ENCODE peak calls at places on chromosomes 3 and 15, in seven cellular contexts. One of them, this sample, is unnamed.

GRCh38 chr3:88105325-88105724 is 44.4 kb upstream of the C3orf38 start:
- DNase-seq in ACHN: no peak
- DNase-seq in stimulated activated effector memory CD8-positive, alpha-beta T cell treated with anti-CD3 and anti-CD28 coated beads, Interleukin-12 subunit alpha, Interleukin-12 subunit beta, amount 100 ng/mL, for 72 hours: no peak
- DNase-seq in activated T-cell treated with anti-CD3 and anti-CD28 coated beads for 48 hours: no peak
- DNase-seq in stimulated activated CD8-positive, alpha-beta memory T cell treated with anti-CD3 and anti-CD28 coated beads, Interleukin-2, amount 100 ng/mL, for 48 hours: no peak
- DNase-seq in PC-3: no peak
- DNase-seq in nucleus accumbens: no peak
- DNase-seq in this sample: no peak

GRCh38 chr15:66043264-66043663 is 174.0 kb downstream of the RAB11A start:
- DNase-seq in stimulated activated effector memory CD8-positive, alpha-beta T cell treated with anti-CD3 and anti-CD28 coated beads, Interleukin-12 subunit alpha, Interleukin-12 subunit beta, amount 100 ng/mL, for 72 hours: no peak
- DNase-seq in ACHN: no peak
- DNase-seq in nucleus accumbens: no peak
- DNase-seq in activated T-cell treated with anti-CD3 and anti-CD28 coated beads for 48 hours: no peak
- DNase-seq in PC-3: no peak
- DNase-seq in stimulated activated CD8-positive, alpha-beta memory T cell treated with anti-CD3 and anti-CD28 coated beads, Interleukin-2, amount 100 ng/mL, for 48 hours: no peak
- DNase-seq in this sample: no peak

GRCh38 chr3:149403443-149403842 is 26.0 kb upstream of the TM4SF1 start:
- DNase-seq in activated T-cell treated with anti-CD3 and anti-CD28 coated beads for 48 hours: no peak
- DNase-seq in PC-3: no peak
- DNase-seq in ACHN: no peak
- DNase-seq in nucleus accumbens: no peak
- DNase-seq in stimulated activated CD8-positive, alpha-beta memory T cell treated with anti-CD3 and anti-CD28 coated beads, Interleukin-2, amount 100 ng/mL, for 48 hours: no peak
- DNase-seq in stimulated activated effector memory CD8-positive, alpha-beta T cell treated with anti-CD3 and anti-CD28 coated beads, Interleukin-12 subunit alpha, Interleukin-12 subunit beta, amount 100 ng/mL, for 72 hours: no peak
- DNase-seq in this sample: no peak

GRCh38 chr3:129118745-129119144 is 2.9 kb downstream of the RAB43 start:
- DNase-seq in nucleus accumbens: no peak
- DNase-seq in activated T-cell treated with anti-CD3 and anti-CD28 coated beads for 48 hours: no peak
- DNase-seq in stimulated activated effector memory CD8-positive, alpha-beta T cell treated with anti-CD3 and anti-CD28 coated beads, Interleukin-12 subunit alpha, Interleukin-12 subunit beta, amount 100 ng/mL, for 72 hours: no peak
- DNase-seq in stimulated activated CD8-positive, alpha-beta memory T cell treated with anti-CD3 and anti-CD28 coated beads, Interleukin-2, amount 100 ng/mL, for 48 hours: no peak
- DNase-seq in ACHN: no peak
- DNase-seq in PC-3: no peak
- DNase-seq in this sample: no peak

GRCh38 chr3:62332771-62333381 is 40.5 kb downstream of the FEZF2 start:
- DNase-seq in PC-3: peak
- DNase-seq in nucleus accumbens: no peak
- DNase-seq in stimulated activated CD8-positive, alpha-beta memory T cell treated with anti-CD3 and anti-CD28 coated beads, Interleukin-2, amount 100 ng/mL, for 48 hours: no peak
- DNase-seq in ACHN: peak
- DNase-seq in activated T-cell treated with anti-CD3 and anti-CD28 coated beads for 48 hours: no peak
- DNase-seq in stimulated activated effector memory CD8-positive, alpha-beta T cell treated with anti-CD3 and anti-CD28 coated beads, Interleukin-12 subunit alpha, Interleukin-12 subunit beta, amount 100 ng/mL, for 72 hours: no peak
- DNase-seq in this sample: peak

GRCh38 chr3:44661189-44661588 is 12.7 kb downstream of the ZNF35 start:
- DNase-seq in nucleus accumbens: no peak
- DNase-seq in stimulated activated CD8-positive, alpha-beta memory T cell treated with anti-CD3 and anti-CD28 coated beads, Interleukin-2, amount 100 ng/mL, for 48 hours: no peak
- DNase-seq in PC-3: peak
- DNase-seq in stimulated activated effector memory CD8-positive, alpha-beta T cell treated with anti-CD3 and anti-CD28 coated beads, Interleukin-12 subunit alpha, Interleukin-12 subunit beta, amount 100 ng/mL, for 72 hours: no peak
- DNase-seq in activated T-cell treated with anti-CD3 and anti-CD28 coated beads for 48 hours: no peak
- DNase-seq in ACHN: no peak
- DNase-seq in this sample: no peak

GRCh38 chr3:108292905-108293328 is 3.4 kb upstream of the HHLA2 start:
- DNase-seq in activated T-cell treated with anti-CD3 and anti-CD28 coated beads for 48 hours: no peak
- DNase-seq in nucleus accumbens: no peak
- DNase-seq in stimulated activated CD8-positive, alpha-beta memory T cell treated with anti-CD3 and anti-CD28 coated beads, Interleukin-2, amount 100 ng/mL, for 48 hours: no peak
- DNase-seq in ACHN: no peak
- DNase-seq in PC-3: no peak
- DNase-seq in stimulated activated effector memory CD8-positive, alpha-beta T cell treated with anti-CD3 and anti-CD28 coated beads, Interleukin-12 subunit alpha, Interleukin-12 subunit beta, amount 100 ng/mL, for 72 hours: no peak
- DNase-seq in this sample: no peak

GRCh38 chr15:98872777-98873176 is 134.8 kb downstream of the PGPEP1L start:
- DNase-seq in stimulated activated CD8-positive, alpha-beta memory T cell treated with anti-CD3 and anti-CD28 coated beads, Interleukin-2, amount 100 ng/mL, for 48 hours: no peak
- DNase-seq in stimulated activated effector memory CD8-positive, alpha-beta T cell treated with anti-CD3 and anti-CD28 coated beads, Interleukin-12 subunit alpha, Interleukin-12 subunit beta, amount 100 ng/mL, for 72 hours: no peak
- DNase-seq in nucleus accumbens: no peak
- DNase-seq in activated T-cell treated with anti-CD3 and anti-CD28 coated beads for 48 hours: no peak
- DNase-seq in ACHN: no peak
- DNase-seq in PC-3: peak
- DNase-seq in this sample: no peak

GRCh38 chr15:73872370-73872769 is 994 bp upstream of the TBC1D21 start:
- DNase-seq in ACHN: no peak
- DNase-seq in nucleus accumbens: no peak
- DNase-seq in PC-3: peak
- DNase-seq in stimulated activated CD8-positive, alpha-beta memory T cell treated with anti-CD3 and anti-CD28 coated beads, Interleukin-2, amount 100 ng/mL, for 48 hours: no peak
- DNase-seq in activated T-cell treated with anti-CD3 and anti-CD28 coated beads for 48 hours: no peak
- DNase-seq in stimulated activated effector memory CD8-positive, alpha-beta T cell treated with anti-CD3 and anti-CD28 coated beads, Interleukin-12 subunit alpha, Interleukin-12 subunit beta, amount 100 ng/mL, for 72 hours: no peak
- DNase-seq in this sample: no peak

GRCh38 chr15:83747718-83748110 is 93.8 kb downstream of the ADAMTSL3 start:
- DNase-seq in stimulated activated CD8-positive, alpha-beta memory T cell treated with anti-CD3 and anti-CD28 coated beads, Interleukin-2, amount 100 ng/mL, for 48 hours: no peak
- DNase-seq in PC-3: no peak
- DNase-seq in activated T-cell treated with anti-CD3 and anti-CD28 coated beads for 48 hours: no peak
- DNase-seq in stimulated activated effector memory CD8-positive, alpha-beta T cell treated with anti-CD3 and anti-CD28 coated beads, Interleukin-12 subunit alpha, Interleukin-12 subunit beta, amount 100 ng/mL, for 72 hours: no peak
- DNase-seq in ACHN: no peak
- DNase-seq in nucleus accumbens: no peak
- DNase-seq in this sample: no peak

GRCh38 chr15:69154684-69155083 is 5.8 kb upstream of the GLCE start:
- DNase-seq in stimulated activated effector memory CD8-positive, alpha-beta T cell treated with anti-CD3 and anti-CD28 coated beads, Interleukin-12 subunit alpha, Interleukin-12 subunit beta, amount 100 ng/mL, for 72 hours: no peak
- DNase-seq in stimulated activated CD8-positive, alpha-beta memory T cell treated with anti-CD3 and anti-CD28 coated beads, Interleukin-2, amount 100 ng/mL, for 48 hours: no peak
- DNase-seq in PC-3: peak
- DNase-seq in ACHN: no peak
- DNase-seq in nucleus accumbens: no peak
- DNase-seq in activated T-cell treated with anti-CD3 and anti-CD28 coated beads for 48 hours: no peak
- DNase-seq in this sample: peak

GRCh38 chr15:66016199-66016598 is 146.9 kb downstream of the RAB11A start:
- DNase-seq in nucleus accumbens: no peak
- DNase-seq in activated T-cell treated with anti-CD3 and anti-CD28 coated beads for 48 hours: no peak
- DNase-seq in ACHN: no peak
- DNase-seq in stimulated activated CD8-positive, alpha-beta memory T cell treated with anti-CD3 and anti-CD28 coated beads, Interleukin-2, amount 100 ng/mL, for 48 hours: no peak
- DNase-seq in PC-3: no peak
- DNase-seq in stimulated activated effector memory CD8-positive, alpha-beta T cell treated with anti-CD3 and anti-CD28 coated beads, Interleukin-12 subunit alpha, Interleukin-12 subunit beta, amount 100 ng/mL, for 72 hours: no peak
- DNase-seq in this sample: no peak

GRCh38 chr3:77530870-77531269 is 491.0 kb downstream of the ROBO2 start:
- DNase-seq in stimulated activated CD8-positive, alpha-beta memory T cell treated with anti-CD3 and anti-CD28 coated beads, Interleukin-2, amount 100 ng/mL, for 48 hours: no peak
- DNase-seq in nucleus accumbens: no peak
- DNase-seq in ACHN: no peak
- DNase-seq in activated T-cell treated with anti-CD3 and anti-CD28 coated beads for 48 hours: no peak
- DNase-seq in stimulated activated effector memory CD8-positive, alpha-beta T cell treated with anti-CD3 and anti-CD28 coated beads, Interleukin-12 subunit alpha, Interleukin-12 subunit beta, amount 100 ng/mL, for 72 hours: no peak
- DNase-seq in PC-3: no peak
- DNase-seq in this sample: no peak

GRCh38 chr3:126621171-126621570 is 33.8 kb downstream of the TXNRD3 start:
- DNase-seq in stimulated activated CD8-positive, alpha-beta memory T cell treated with anti-CD3 and anti-CD28 coated beads, Interleukin-2, amount 100 ng/mL, for 48 hours: no peak
- DNase-seq in nucleus accumbens: no peak
- DNase-seq in stimulated activated effector memory CD8-positive, alpha-beta T cell treated with anti-CD3 and anti-CD28 coated beads, Interleukin-12 subunit alpha, Interleukin-12 subunit beta, amount 100 ng/mL, for 72 hours: no peak
- DNase-seq in ACHN: peak
- DNase-seq in PC-3: peak
- DNase-seq in activated T-cell treated with anti-CD3 and anti-CD28 coated beads for 48 hours: no peak
- DNase-seq in this sample: peak

GRCh38 chr3:134743006-134743405 is 52.1 kb upstream of the EPHB1 start:
- DNase-seq in activated T-cell treated with anti-CD3 and anti-CD28 coated beads for 48 hours: no peak
- DNase-seq in stimulated activated CD8-positive, alpha-beta memory T cell treated with anti-CD3 and anti-CD28 coated beads, Interleukin-2, amount 100 ng/mL, for 48 hours: no peak
- DNase-seq in PC-3: peak
- DNase-seq in stimulated activated effector memory CD8-positive, alpha-beta T cell treated with anti-CD3 and anti-CD28 coated beads, Interleukin-12 subunit alpha, Interleukin-12 subunit beta, amount 100 ng/mL, for 72 hours: no peak
- DNase-seq in nucleus accumbens: no peak
- DNase-seq in ACHN: no peak
- DNase-seq in this sample: no peak

GRCh38 chr15:40038267-40038653 is 721 bp downstream of the SRP14 start:
- DNase-seq in activated T-cell treated with anti-CD3 and anti-CD28 coated beads for 48 hours: no peak
- DNase-seq in ACHN: peak
- DNase-seq in PC-3: peak
- DNase-seq in nucleus accumbens: no peak
- DNase-seq in stimulated activated CD8-positive, alpha-beta memory T cell treated with anti-CD3 and anti-CD28 coated beads, Interleukin-2, amount 100 ng/mL, for 48 hours: no peak
- DNase-seq in stimulated activated effector memory CD8-positive, alpha-beta T cell treated with anti-CD3 and anti-CD28 coated beads, Interleukin-12 subunit alpha, Interleukin-12 subunit beta, amount 100 ng/mL, for 72 hours: no peak
- DNase-seq in this sample: peak

GRCh38 chr15:82103500-82103899 is 57.7 kb upstream of the MEX3B start:
- DNase-seq in activated T-cell treated with anti-CD3 and anti-CD28 coated beads for 48 hours: no peak
- DNase-seq in stimulated activated CD8-positive, alpha-beta memory T cell treated with anti-CD3 and anti-CD28 coated beads, Interleukin-2, amount 100 ng/mL, for 48 hours: no peak
- DNase-seq in ACHN: no peak
- DNase-seq in nucleus accumbens: no peak
- DNase-seq in PC-3: no peak
- DNase-seq in stimulated activated effector memory CD8-positive, alpha-beta T cell treated with anti-CD3 and anti-CD28 coated beads, Interleukin-12 subunit alpha, Interleukin-12 subunit beta, amount 100 ng/mL, for 72 hours: no peak
- DNase-seq in this sample: no peak

GRCh38 chr3:98875535-98875934 is 26.0 kb downstream of the DCBLD2 start:
- DNase-seq in ACHN: no peak
- DNase-seq in stimulated activated effector memory CD8-positive, alpha-beta T cell treated with anti-CD3 and anti-CD28 coated beads, Interleukin-12 subunit alpha, Interleukin-12 subunit beta, amount 100 ng/mL, for 72 hours: no peak
- DNase-seq in stimulated activated CD8-positive, alpha-beta memory T cell treated with anti-CD3 and anti-CD28 coated beads, Interleukin-2, amount 100 ng/mL, for 48 hours: no peak
- DNase-seq in activated T-cell treated with anti-CD3 and anti-CD28 coated beads for 48 hours: no peak
- DNase-seq in nucleus accumbens: no peak
- DNase-seq in PC-3: no peak
- DNase-seq in this sample: no peak

GRCh38 chr3:52204337-52205073 is 6.5 kb downstream of the ALAS1 start:
- DNase-seq in stimulated activated CD8-positive, alpha-beta memory T cell treated with anti-CD3 and anti-CD28 coated beads, Interleukin-2, amount 100 ng/mL, for 48 hours: no peak
- DNase-seq in stimulated activated effector memory CD8-positive, alpha-beta T cell treated with anti-CD3 and anti-CD28 coated beads, Interleukin-12 subunit alpha, Interleukin-12 subunit beta, amount 100 ng/mL, for 72 hours: no peak
- DNase-seq in ACHN: no peak
- DNase-seq in PC-3: peak
- DNase-seq in activated T-cell treated with anti-CD3 and anti-CD28 coated beads for 48 hours: no peak
- DNase-seq in nucleus accumbens: no peak
- DNase-seq in this sample: peak

GRCh38 chr3:189419683-189420082 is 211.5 kb upstream of the TP63 start:
- DNase-seq in activated T-cell treated with anti-CD3 and anti-CD28 coated beads for 48 hours: no peak
- DNase-seq in nucleus accumbens: no peak
- DNase-seq in stimulated activated CD8-positive, alpha-beta memory T cell treated with anti-CD3 and anti-CD28 coated beads, Interleukin-2, amount 100 ng/mL, for 48 hours: no peak
- DNase-seq in stimulated activated effector memory CD8-positive, alpha-beta T cell treated with anti-CD3 and anti-CD28 coated beads, Interleukin-12 subunit alpha, Interleukin-12 subunit beta, amount 100 ng/mL, for 72 hours: no peak
- DNase-seq in PC-3: no peak
- DNase-seq in ACHN: no peak
- DNase-seq in this sample: no peak

GRCh38 chr3:13452490-13453335 is 27.4 kb upstream of the HDAC11 start:
- DNase-seq in nucleus accumbens: peak
- DNase-seq in stimulated activated effector memory CD8-positive, alpha-beta T cell treated with anti-CD3 and anti-CD28 coated beads, Interleukin-12 subunit alpha, Interleukin-12 subunit beta, amount 100 ng/mL, for 72 hours: no peak
- DNase-seq in stimulated activated CD8-positive, alpha-beta memory T cell treated with anti-CD3 and anti-CD28 coated beads, Interleukin-2, amount 100 ng/mL, for 48 hours: no peak
- DNase-seq in PC-3: peak
- DNase-seq in ACHN: peak
- DNase-seq in activated T-cell treated with anti-CD3 and anti-CD28 coated beads for 48 hours: no peak
- DNase-seq in this sample: peak

GRCh38 chr15:76200641-76201105 is 110.6 kb downstream of the ETFA start:
- DNase-seq in ACHN: no peak
- DNase-seq in stimulated activated effector memory CD8-positive, alpha-beta T cell treated with anti-CD3 and anti-CD28 coated beads, Interleukin-12 subunit alpha, Interleukin-12 subunit beta, amount 100 ng/mL, for 72 hours: no peak
- DNase-seq in nucleus accumbens: no peak
- DNase-seq in stimulated activated CD8-positive, alpha-beta memory T cell treated with anti-CD3 and anti-CD28 coated beads, Interleukin-2, amount 100 ng/mL, for 48 hours: no peak
- DNase-seq in activated T-cell treated with anti-CD3 and anti-CD28 coated beads for 48 hours: no peak
- DNase-seq in PC-3: no peak
- DNase-seq in this sample: no peak